ENCODE peak calls at places on chromosome 13, in six cellular contexts. T is cardiac muscle cell, J is DND-41, R is body of pancreas, S is IMR-90, B is fibroblast of mammary gland. A is an unnamed sample.

GRCh38 chr13:111402441-111402840 is 82.0 kb downstream of the TEX29 start:
- DNase-seq in B (no peak), T (no peak), S (no peak), R (no peak), J (no peak), A (no peak)

GRCh38 chr13:111186305-111186930 is 71.3 kb downstream of the ARHGEF7 start:
- DNase-seq in S (no peak), R (no peak), B (no peak), J (no peak), T (no peak), A (no peak)

GRCh38 chr13:51998723-51999471 is 12.4 kb downstream of the ATP7B start:
- DNase-seq in J (no peak), B (no peak), T (no peak), R (no peak), S (no peak), A (no peak)

GRCh38 chr13:92175330-92175729 is 776.9 kb downstream of the GPC5 start:
- DNase-seq in S (peak; percentile 62), T (peak; percentile 94), B (peak; percentile 61), R (peak; percentile 27), J (peak; percentile 26), A (peak; percentile 6)

GRCh38 chr13:111058796-111059506 is 56.2 kb upstream of the ARHGEF7 start:
- DNase-seq in T (no peak), J (no peak), B (peak; percentile 16), R (no peak), S (no peak), A (peak; percentile 42)

GRCh38 chr13:49927755-49928154 is 8.4 kb downstream of the SPRYD7 start:
- DNase-seq in S (peak; percentile 76), J (peak; percentile 30), R (no peak), T (peak; percentile 86), B (peak; percentile 72), A (peak; percentile 93)

GRCh38 chr13:50401721-50402510 is 386.7 kb downstream of the KCNRG start:
- DNase-seq in T (peak; percentile 83), B (peak; percentile 81), S (peak; percentile 76), R (no peak), J (no peak), A (peak; percentile 53)

GRCh38 chr13:97749174-97749573 is 204.3 kb upstream of the IPO5 start:
- DNase-seq in T (peak; percentile 47), J (no peak), B (peak; percentile 54), R (no peak), S (peak; percentile 1), A (no peak)

GRCh38 chr13:45370922-45371406 is 30.0 kb upstream of the TPT1 start:
- DNase-seq in T (peak; percentile 93), R (peak; percentile 64), B (peak; percentile 75), S (peak; percentile 84), J (no peak), A (peak; percentile 86)

GRCh38 chr13:27263438-27263837 is 7.2 kb upstream of the RASL11A start:
- DNase-seq in B (no peak), R (no peak), J (no peak), S (no peak), T (no peak), A (no peak)

GRCh38 chr13:93249259-93249917 is 22.8 kb downstream of the GPC6 start:
- DNase-seq in T (peak; percentile 91), R (no peak), S (peak; percentile 95), J (no peak), B (peak; percentile 93), A (peak; percentile 74)

GRCh38 chr13:58455094-58455493 is 823.5 kb downstream of the PCDH17 start:
- DNase-seq in S (no peak), B (no peak), R (no peak), J (no peak), T (no peak), A (no peak)

GRCh38 chr13:87255394-87255793 is 415.8 kb upstream of the SLITRK5 start:
- DNase-seq in B (no peak), R (no peak), S (no peak), T (no peak), J (no peak), A (no peak)

GRCh38 chr13:23020246-23020843 is 160.4 kb upstream of the SGCG start:
- DNase-seq in S (peak; percentile 57), B (peak; percentile 69), J (peak; percentile 43), T (peak; percentile 74), R (peak; percentile 52), A (peak; percentile 55)

GRCh38 chr13:50130686-50131051 is 115.4 kb downstream of the KCNRG start:
- DNase-seq in J (no peak), B (peak; percentile 71), R (no peak), S (peak; percentile 47), T (peak; percentile 52), A (peak; percentile 58)

GRCh38 chr13:51632643-51633357 is 48.5 kb downstream of the WDFY2 start:
- DNase-seq in T (no peak), J (no peak), R (peak; percentile 28), B (no peak), S (no peak), A (no peak)

GRCh38 chr13:39915418-39915817 is 260.0 kb downstream of the COG6 start:
- DNase-seq in S (no peak), B (peak; percentile 71), R (no peak), T (no peak), J (no peak), A (no peak)

GRCh38 chr13:103799028-103799427 is 732.8 kb upstream of the SLC10A2 start:
- DNase-seq in T (no peak), B (no peak), R (no peak), S (no peak), J (no peak), A (no peak)

GRCh38 chr13:108780706-108781105 is 151.3 kb downstream of the MYO16 start:
- DNase-seq in J (no peak), R (no peak), B (no peak), S (no peak), T (no peak), A (no peak)

GRCh38 chr13:79779761-79780160 is 298.8 kb downstream of the NDFIP2 start:
- DNase-seq in R (peak; percentile 13), T (peak; percentile 71), B (peak; percentile 82), S (peak; percentile 51), J (no peak), A (peak; percentile 80)

GRCh38 chr13:109274188-109274821 is 512.1 kb downstream of the IRS2 start:
- DNase-seq in B (peak; percentile 94), S (peak; percentile 72), R (peak; percentile 3), J (no peak), T (peak; percentile 79), A (peak; percentile 85)

GRCh38 chr13:100523994-100524393 is 64.6 kb downstream of the GGACT start:
- DNase-seq in T (no peak), S (no peak), B (no peak), J (no peak), R (no peak), A (no peak)

GRCh38 chr13:48210178-48210577 is 22.8 kb upstream of the ITM2B start:
- DNase-seq in R (no peak), T (peak; percentile 65), B (peak; percentile 90), S (peak; percentile 86), J (no peak), A (peak; percentile 71)

GRCh38 chr13:40664100-40665060 is 2.1 kb downstream of the FOXO1 start:
- DNase-seq in T (peak; percentile 55), J (no peak), S (no peak), R (peak; percentile 80), B (no peak), A (peak; percentile 23)

GRCh38 chr13:45778897-45779296 is 72.7 kb downstream of the SIAH3 start:
- DNase-seq in S (no peak), T (no peak), B (no peak), J (no peak), R (no peak), A (no peak)

DNA sequence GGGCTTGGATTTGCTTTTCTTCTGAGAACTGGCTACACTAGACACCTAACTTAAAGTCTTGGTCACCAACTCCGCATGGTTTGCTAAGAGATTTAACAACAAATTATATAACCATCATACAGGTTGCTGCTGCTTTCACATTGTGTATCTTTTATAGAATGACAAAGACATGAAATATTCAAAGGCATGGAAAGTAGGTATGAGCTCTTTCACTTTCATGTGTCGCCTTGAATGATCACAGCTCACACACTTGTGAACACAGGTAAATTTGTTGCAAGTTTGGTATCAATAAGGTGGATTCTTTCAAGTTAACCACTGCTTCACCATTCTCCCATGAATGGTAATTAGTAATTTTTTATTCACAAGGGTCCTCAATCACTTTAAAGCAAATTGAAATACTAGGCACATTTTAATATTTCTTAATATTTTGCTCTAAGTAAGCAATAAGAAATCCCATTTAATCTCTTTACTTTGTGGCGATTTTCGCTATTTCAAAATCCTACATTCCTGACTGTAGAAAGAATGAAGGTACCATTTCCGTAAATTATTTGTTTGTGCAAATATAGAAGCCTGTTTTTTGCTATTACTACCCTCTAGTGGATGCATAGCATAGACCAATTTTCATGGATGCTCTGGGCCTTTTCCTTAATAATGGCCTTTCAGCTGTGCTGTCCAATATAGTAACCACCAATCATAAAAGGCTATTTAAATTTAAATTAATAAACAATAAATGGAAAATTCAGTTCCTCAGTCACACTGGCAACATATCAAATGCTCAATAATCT is 45.5 kb upstream of the FREM2 start:
- DNase-seq in R (no peak), S (no peak), T (peak; percentile 6), B (peak; percentile 2), J (no peak), A (peak; percentile 0)
- TF ChIP-seq CTCF in R (peak; percentile 58), S (peak; percentile 14), T (peak; percentile 36), B (peak; percentile 40), J (peak; percentile 4), A (peak; percentile 31)

DNA sequence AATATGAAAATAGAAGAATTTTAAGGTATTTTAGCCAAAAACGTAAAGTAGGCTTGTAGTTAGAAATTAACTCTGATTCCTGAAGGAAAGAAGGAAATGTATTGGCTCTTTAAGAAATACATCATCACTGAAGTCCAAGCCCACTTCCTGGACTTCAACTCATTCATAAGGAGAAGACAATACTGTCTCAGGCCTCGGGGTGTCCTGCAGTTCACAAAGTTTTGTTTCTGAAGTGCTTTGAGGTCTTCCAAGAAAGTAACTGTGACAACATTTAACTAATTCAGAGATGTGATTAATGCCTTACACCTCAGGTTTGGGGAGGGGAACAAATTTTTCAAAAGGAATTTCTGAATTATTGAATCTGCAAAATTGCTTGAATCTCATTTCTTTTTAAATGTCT is 65.8 kb upstream of the STARD13 start:
- DNase-seq in T (peak; percentile 69), B (peak; percentile 76), R (peak; percentile 28), S (peak; percentile 64), J (no peak), A (peak; percentile 57)
- H3K4me3 ChIP-seq in T (no peak overlapping the region), B (peak overlapping the region; percentile 5), R (no peak overlapping the region), S (peak overlapping the region; percentile 17), J (no peak overlapping the region), A (no peak overlapping the region)

GRCh38 chr13:99159331-99160061 is 41.2 kb upstream of the UBAC2 start:
- DNase-seq in T (no peak), J (no peak), R (no peak), B (no peak), S (no peak), A (no peak)
- TF ChIP-seq CTCF in T (no peak), J (no peak), R (no peak), B (no peak), S (no peak), A (no peak)

GRCh38 chr13:73989244-73989843 is 144.9 kb downstream of the KLF12 start:
- DNase-seq in B (no peak), J (no peak), T (no peak), S (no peak), R (no peak), A (no peak)

GRCh38 chr13:73993661-73994060 is 140.5 kb downstream of the KLF12 start:
- DNase-seq in R (no peak), T (no peak), J (no peak), B (no peak), S (no peak), A (no peak)

GRCh38 chr13:73987618-73988017 is 146.6 kb downstream of the KLF12 start:
- DNase-seq in R (no peak), T (no peak), S (no peak), J (no peak), B (no peak), A (no peak)

GRCh38 chr13:73991884-73992283 is 142.3 kb downstream of the KLF12 start:
- DNase-seq in R (no peak), T (no peak), J (peak; percentile 48), S (no peak), B (no peak), A (no peak)

GRCh38 chr13:73991384-73991783 is 142.8 kb downstream of the KLF12 start:
- DNase-seq in T (no peak), R (no peak), S (no peak), J (no peak), B (no peak), A (no peak)
- H3K4me3 ChIP-seq in T (no peak overlapping the region), R (no peak overlapping the region), S (no peak overlapping the region), J (no peak overlapping the region), B (no peak overlapping the region), A (no peak overlapping the region)